ENCODE peak calls at places on chromosomes 16 and 17, in four cellular contexts. U is neural progenitor cell, L is hepatocyte, J is GM23338. H is an unnamed sample.

GRCh38 chr17:35460354-35460851 is 11.8 kb upstream of the SLFN13 start:
- DNase-seq in J (peak; percentile 95), L (peak; percentile 76), U (peak; percentile 87), H (no peak)

GRCh38 chr17:42833771-42834422 is 700 bp downstream of the PSME3 start:
- DNase-seq in J (no peak), L (peak; percentile 28), U (peak; percentile 50), H (peak; percentile 46)

GRCh38 chr17:81514735-81515529 is 2.3 kb upstream of the ACTG1 start:
- DNase-seq in L (peak; percentile 93), U (peak; percentile 89), J (peak; percentile 84), H (peak; percentile 88)

GRCh38 chr17:75084039-75084660 is 3.6 kb upstream of the SLC16A5 start:
- DNase-seq in L (peak; percentile 67), U (no peak), J (no peak), H (no peak)

GRCh38 chr17:17692353-17693252 is 11.3 kb downstream of the RAI1 start:
- DNase-seq in L (no peak), U (no peak), J (no peak), H (no peak)

GRCh38 chr17:48262982-48263586 is 155.5 kb downstream of the SNX11 start:
- DNase-seq in L (no peak), U (no peak), J (no peak), H (peak; percentile 33)

GRCh38 chr17:72788950-72789585 is 303.4 kb downstream of the SLC39A11 start:
- DNase-seq in L (no peak), U (no peak), J (peak; percentile 12), H (peak; percentile 28)

GRCh38 chr16:51151435-51151950 is 423 bp upstream of the SALL1 start:
- DNase-seq in U (peak; percentile 97), J (peak; percentile 92), L (peak; percentile 84), H (peak; percentile 91)

GRCh38 chr17:40791808-40792436 is 7.8 kb downstream of the KRT28 start:
- DNase-seq in U (peak; percentile 52), J (peak; percentile 60), L (peak; percentile 63), H (peak; percentile 73)

GRCh38 chr16:57392694-57393093 is 11.9 kb upstream of the CCL17 start:
- DNase-seq in L (no peak), U (no peak), J (no peak), H (no peak)

GRCh38 chr16:57391708-57392107 is 12.9 kb upstream of the CCL17 start:
- DNase-seq in J (no peak), L (no peak), U (no peak), H (no peak)

GRCh38 chr16:57391308-57391699 is 13.3 kb upstream of the CCL17 start:
- DNase-seq in L (no peak), J (no peak), U (no peak), H (no peak)

GRCh38 chr16:57395026-57395425 is 9.5 kb upstream of the CCL17 start:
- DNase-seq in U (no peak), J (no peak), L (no peak), H (no peak)

GRCh38 chr16:57394444-57394843 is 10.1 kb upstream of the CCL17 start:
- DNase-seq in U (no peak), L (peak; percentile 63), J (no peak), H (peak; percentile 19)
- TF ChIP-seq EZH2phosphoT487 in U (no peak), L (no peak), J (no peak), H (no peak)

GRCh38 chr17:2237960-2238359 is 65.6 kb downstream of the SMG6 start:
- DNase-seq in U (no peak), L (no peak), J (no peak), H (peak; percentile 53)
- H2AFZ ChIP-seq in U (no peak overlapping the region), L (no peak overlapping the region), J (no peak overlapping the region), H (peak overlapping the region; percentile 45)

DNA sequence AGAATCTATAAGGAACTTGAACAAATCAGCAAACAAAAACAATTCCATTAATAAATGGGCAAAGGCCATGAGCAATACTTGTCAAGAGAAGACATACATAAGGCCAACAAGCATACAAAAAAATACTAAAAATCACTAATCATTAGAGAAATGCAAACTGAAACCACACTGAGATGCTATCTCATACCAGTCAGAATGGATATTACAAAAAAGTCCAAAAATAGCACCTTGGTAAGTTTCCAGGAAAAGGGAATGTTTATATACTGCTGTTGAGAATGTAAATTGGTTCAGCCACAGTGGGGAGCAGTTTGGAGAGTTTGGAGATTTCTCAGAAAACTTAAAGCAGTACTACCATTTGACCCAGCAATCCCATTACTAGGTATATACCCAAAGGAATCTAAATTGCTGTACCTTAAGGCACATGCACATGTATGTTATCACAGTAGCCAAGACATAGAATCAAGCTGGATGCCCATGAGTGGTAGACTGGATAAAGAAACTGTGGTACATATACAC is 467.7 kb downstream of the CDH11 start:
- DNase-seq in U (no peak), L (no peak), J (no peak), H (peak; percentile 25)
- TF ChIP-seq EZH2phosphoT487 in U (no peak), L (no peak), J (no peak), H (no peak)

GRCh38 chr17:39014044-39014794 is 47.0 kb upstream of the FBXO47 start:
- DNase-seq in U (no peak), J (no peak), L (peak; percentile 27), H (peak; percentile 84)
- H2AFZ ChIP-seq in U (no peak overlapping the region), J (peak overlapping the region; percentile 69), L (no peak overlapping the region), H (peak overlapping the region; percentile 80)

GRCh38 chr16:59330030-59330670 is 596.0 kb upstream of the GOT2 start:
- DNase-seq in J (no peak), L (no peak), U (peak; percentile 73), H (peak; percentile 0)
- TF ChIP-seq EZH2phosphoT487 in J (no peak), L (no peak), U (peak; percentile 91), H (no peak)

DNA sequence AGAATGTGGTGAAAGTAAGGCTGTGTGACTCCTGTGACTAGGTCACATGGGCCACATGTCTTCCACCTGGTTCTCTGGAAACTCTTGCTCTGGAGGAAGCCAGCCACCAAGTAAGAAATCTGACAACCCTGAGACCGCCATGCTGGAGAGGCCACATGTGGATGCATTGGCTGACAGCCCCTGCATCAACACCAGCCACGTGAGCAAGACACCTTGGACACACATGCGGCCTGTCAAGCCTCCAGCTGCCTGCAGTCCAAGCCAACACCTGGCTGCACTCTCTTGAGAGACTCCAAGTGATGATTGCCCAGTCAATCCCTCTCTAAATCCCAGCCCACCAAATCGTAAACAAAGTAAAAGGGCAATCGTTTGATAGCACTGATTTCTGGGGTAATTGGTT is 112.6 kb downstream of the FOXL1 start:
- DNase-seq in U (no peak), J (no peak), L (no peak), H (no peak)
- H2AFZ ChIP-seq in U (no peak overlapping the region), J (no peak overlapping the region), L (no peak overlapping the region), H (no peak overlapping the region)

GRCh38 chr16:56946767-56947603 is 14.8 kb upstream of the CETP start:
- DNase-seq in L (no peak), J (no peak), U (no peak), H (no peak)
- TF ChIP-seq EZH2phosphoT487 in L (no peak), J (no peak), U (no peak), H (no peak)

GRCh38 chr16:12570046-12570618 is 233.6 kb downstream of the CPPED1 start:
- DNase-seq in J (no peak), L (peak; percentile 42), U (no peak), H (no peak)
- H2AFZ ChIP-seq in J (no peak overlapping the region), L (no peak overlapping the region), U (no peak overlapping the region), H (no peak overlapping the region)

DNA sequence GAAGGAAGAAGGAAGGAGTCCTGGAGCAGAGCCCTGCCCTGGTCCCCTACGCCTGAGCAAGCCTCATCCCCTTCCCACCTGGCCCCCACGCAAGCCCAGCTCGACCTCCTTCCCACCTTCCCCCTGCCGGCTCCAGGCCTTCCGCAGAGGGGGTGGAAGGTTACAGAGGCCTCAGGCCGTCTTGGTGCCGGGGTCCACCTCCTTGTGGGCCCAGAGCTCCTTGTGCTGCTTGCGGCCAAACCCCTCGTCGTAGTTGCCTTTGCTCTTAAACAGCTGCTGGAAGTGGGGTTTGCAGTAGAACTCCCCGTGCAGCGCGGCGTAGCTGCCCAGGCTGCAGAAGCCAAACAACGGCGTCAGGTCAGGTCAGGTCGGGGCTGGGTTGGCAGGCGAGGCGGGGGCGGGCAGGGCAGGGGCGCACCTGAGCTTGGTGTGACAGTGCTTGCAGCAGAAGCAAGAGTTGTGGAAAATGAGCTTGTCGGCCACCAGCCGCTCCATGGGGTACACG is 1.5 kb downstream of the LIMD2 start:
- DNase-seq in L (no peak), J (no peak), U (no peak), H (no peak)
- TF ChIP-seq EZH2phosphoT487 in L (no peak), J (no peak), U (no peak), H (no peak)

GRCh38 chr16:143456-143855 is 5.0 kb upstream of the NPRL3 start:
- DNase-seq in J (no peak), L (no peak), U (no peak), H (no peak)
- H2AFZ ChIP-seq in J (no peak overlapping the region), L (no peak overlapping the region), U (no peak overlapping the region), H (no peak overlapping the region)